ENCODE peak calls at places on chromosomes 7 and 10, in seven cellular contexts. O, X, H, Z, Y, Q and G are unnamed samples.

GRCh38 chr7:96173777-96174176 is 148.1 kb downstream of the SLC25A13 start:
- DNase-seq in O (no peak), X (no peak), H (no peak), Z (no peak), Y (no peak), Q (no peak), G (no peak)

GRCh38 chr10:112919721-112920120 is 30.3 kb upstream of the TCF7L2 start:
- DNase-seq in O (no peak), X (no peak), H (peak), Z (no peak), Y (no peak), Q (no peak), G (no peak)

GRCh38 chr10:34716958-34717357 is 98.1 kb downstream of the PARD3 start:
- DNase-seq in O (no peak), X (no peak), H (peak), Z (no peak), Y (no peak), Q (peak), G (peak)

GRCh38 chr7:42161723-42162122 is 75.3 kb downstream of the GLI3 start:
- DNase-seq in O (no peak), X (no peak), H (peak), Z (no peak), Y (no peak), Q (no peak), G (no peak)

GRCh38 chr10:102435529-102436233 is 3.3 kb upstream of the CUEDC2 start:
- DNase-seq in O (no peak), X (no peak), H (no peak), Z (no peak), Y (no peak), Q (peak), G (peak)

GRCh38 chr10:23338155-23338828 is 6.3 kb downstream of the C10orf67 start:
- DNase-seq in O (no peak), X (no peak), H (peak), Z (no peak), Y (no peak), Q (no peak), G (peak)

GRCh38 chr10:15642095-15642494 is 77.6 kb downstream of the ITGA8 start:
- DNase-seq in O (no peak), X (no peak), H (peak), Z (no peak), Y (no peak), Q (no peak), G (no peak)

GRCh38 chr7:112267944-112268691 is 61.6 kb downstream of the ZNF277 start:
- DNase-seq in O (no peak), X (no peak), H (no peak), Z (no peak), Y (no peak), Q (no peak), G (no peak)

GRCh38 chr10:124122211-124122610 is 28.8 kb upstream of the CHST15 start:
- DNase-seq in O (no peak), X (no peak), H (no peak), Z (no peak), Y (no peak), Q (no peak), G (no peak)

GRCh38 chr7:106770191-106770590 is 94.9 kb upstream of the PIK3CG start:
- DNase-seq in O (no peak), X (no peak), H (peak), Z (no peak), Y (no peak), Q (no peak), G (no peak)

GRCh38 chr7:152762056-152762455 is 2.5 kb downstream of the ACTR3B start:
- DNase-seq in O (no peak), X (no peak), H (no peak), Z (no peak), Y (no peak), Q (no peak), G (no peak)

GRCh38 chr10:34523017-34523767 is 291.9 kb downstream of the PARD3 start:
- DNase-seq in O (no peak), X (no peak), H (peak), Z (no peak), Y (no peak), Q (no peak), G (no peak)

GRCh38 chr10:18659784-18660561 is 742 bp downstream of the ARL5B start:
- DNase-seq in O (no peak), X (no peak), H (peak), Z (peak), Y (no peak), Q (peak), G (peak)

GRCh38 chr10:5524721-5525531 is at the start of gene CALML3:
- DNase-seq in O (no peak), X (no peak), H (no peak), Z (no peak), Y (no peak), Q (no peak), G (no peak)

GRCh38 chr10:70690584-70690983 is 18.3 kb downstream of the ADAMTS14 start:
- DNase-seq in O (no peak), X (no peak), H (no peak), Z (no peak), Y (no peak), Q (no peak), G (no peak)

GRCh38 chr7:147103224-147103623 is 986.6 kb downstream of the CNTNAP2 start:
- DNase-seq in O (no peak), X (no peak), H (no peak), Z (no peak), Y (no peak), Q (no peak), G (no peak)

GRCh38 chr10:79196470-79197461 is 128.0 kb downstream of the ZMIZ1 start:
- DNase-seq in O (peak), X (peak), H (peak), Z (peak), Y (no peak), Q (peak), G (peak)

GRCh38 chr7:142125576-142125975 is 14.1 kb downstream of the MGAM2 start:
- DNase-seq in O (no peak), X (no peak), H (no peak), Z (no peak), Y (no peak), Q (no peak), G (no peak)

GRCh38 chr10:116612107-116612506 is 8.6 kb upstream of the PNLIPRP2 start:
- DNase-seq in O (no peak), X (no peak), H (no peak), Z (no peak), Y (no peak), Q (no peak), G (no peak)

GRCh38 chr10:102152545-102152890 is 329 bp downstream of the NOLC1 start:
- DNase-seq in O (no peak), X (no peak), H (no peak), Z (no peak), Y (no peak), Q (no peak), G (no peak)

GRCh38 chr7:24965831-24966708 is 13.9 kb downstream of the OSBPL3 start:
- DNase-seq in O (no peak), X (peak), H (peak), Z (peak), Y (no peak), Q (no peak), G (peak)

GRCh38 chr7:47191876-47192291 is 390.0 kb downstream of the TNS3 start:
- DNase-seq in O (no peak), X (no peak), H (no peak), Z (no peak), Y (no peak), Q (no peak), G (no peak)

GRCh38 chr10:49632406-49633317 is 18.8 kb downstream of the CHAT start:
- DNase-seq in O (no peak), X (no peak), H (no peak), Z (no peak), Y (no peak), Q (no peak), G (no peak)

GRCh38 chr7:125847706-125848105 is 918.1 kb upstream of the POT1 start:
- DNase-seq in O (no peak), X (no peak), H (no peak), Z (no peak), Y (no peak), Q (no peak), G (no peak)

GRCh38 chr10:33157108-33157507 is 177.4 kb downstream of the NRP1 start:
- DNase-seq in O (no peak), X (no peak), H (peak), Z (no peak), Y (no peak), Q (no peak), G (no peak)

GRCh38 chr10:116170815-116171250 is 102.2 kb downstream of the GFRA1 start:
- DNase-seq in O (no peak), X (no peak), H (no peak), Z (no peak), Y (no peak), Q (no peak), G (no peak)

GRCh38 chr10:22437620-22438588 is 92.6 kb downstream of the SPAG6 start:
- DNase-seq in O (no peak), X (peak), H (no peak), Z (no peak), Y (peak), Q (peak), G (no peak)

GRCh38 chr7:134991469-134992339 is 5.4 kb downstream of the AGBL3 start:
- DNase-seq in O (no peak), X (no peak), H (no peak), Z (no peak), Y (no peak), Q (no peak), G (no peak)

GRCh38 chr10:104034401-104035053 is 51.2 kb downstream of the COL17A1 start:
- DNase-seq in O (no peak), X (no peak), H (no peak), Z (no peak), Y (no peak), Q (no peak), G (no peak)

GRCh38 chr10:4698075-4698474 is 127.9 kb upstream of the AKR1E2 start:
- DNase-seq in O (no peak), X (no peak), H (no peak), Z (no peak), Y (no peak), Q (no peak), G (no peak)

GRCh38 chr10:86579883-86580548 is 58.4 kb upstream of the WAPL start:
- DNase-seq in O (no peak), X (no peak), H (no peak), Z (no peak), Y (no peak), Q (no peak), G (no peak)

GRCh38 chr10:116296358-116296757 is 23.4 kb upstream of the GFRA1 start:
- DNase-seq in O (no peak), X (no peak), H (no peak), Z (no peak), Y (no peak), Q (no peak), G (no peak)

GRCh38 chr10:3477683-3478082 is 305.1 kb upstream of the PITRM1 start:
- DNase-seq in O (no peak), X (no peak), H (no peak), Z (no peak), Y (no peak), Q (no peak), G (no peak)

GRCh38 chr7:1160665-1161010 is 642 bp upstream of the ZFAND2A start:
- DNase-seq in O (no peak), X (no peak), H (no peak), Z (no peak), Y (no peak), Q (peak), G (peak)